ENCODE peak calls at places on chromosomes 6 and 20, in eight cellular contexts. One of them, this sample, is unnamed.

GRCh38 chr6:31354248-31354647 is 2.7 kb downstream of the HLA-B start:
- DNase-seq in adrenal gland: no peak
- DNase-seq in ovary: no peak
- DNase-seq in heart left ventricle: no peak
- DNase-seq in right lobe of liver: no peak
- DNase-seq in spleen: no peak
- DNase-seq in transverse colon: no peak
- DNase-seq in esophagus squamous epithelium: no peak
- DNase-seq in this sample: no peak

GRCh38 chr6:168374051-168374502 is 54.5 kb upstream of the DACT2 start:
- DNase-seq in heart left ventricle: no peak
- DNase-seq in ovary: peak
- DNase-seq in spleen: peak
- DNase-seq in adrenal gland: no peak
- DNase-seq in transverse colon: no peak
- DNase-seq in esophagus squamous epithelium: no peak
- DNase-seq in right lobe of liver: no peak
- DNase-seq in this sample: peak

GRCh38 chr6:80287112-80287511 is 180.6 kb downstream of the BCKDHB start:
- DNase-seq in transverse colon: no peak
- DNase-seq in spleen: no peak
- DNase-seq in esophagus squamous epithelium: no peak
- DNase-seq in heart left ventricle: no peak
- DNase-seq in ovary: no peak
- DNase-seq in right lobe of liver: no peak
- DNase-seq in adrenal gland: no peak
- DNase-seq in this sample: no peak

GRCh38 chr6:151763938-151764680 is 43.4 kb upstream of the ESR1 start:
- DNase-seq in right lobe of liver: peak
- DNase-seq in adrenal gland: peak
- DNase-seq in spleen: peak
- DNase-seq in ovary: peak
- DNase-seq in transverse colon: peak
- DNase-seq in heart left ventricle: peak
- DNase-seq in esophagus squamous epithelium: no peak
- DNase-seq in this sample: peak

GRCh38 chr20:59007758-59008511 is 881 bp upstream of the CTSZ start:
- DNase-seq in heart left ventricle: peak
- DNase-seq in right lobe of liver: peak
- DNase-seq in adrenal gland: peak
- DNase-seq in ovary: no peak
- DNase-seq in transverse colon: peak
- DNase-seq in esophagus squamous epithelium: peak
- DNase-seq in spleen: peak
- DNase-seq in this sample: peak

GRCh38 chr20:36199293-36200257 is 36.7 kb upstream of the AAR2 start:
- DNase-seq in adrenal gland: peak
- DNase-seq in ovary: peak
- DNase-seq in transverse colon: peak
- DNase-seq in right lobe of liver: peak
- DNase-seq in heart left ventricle: peak
- DNase-seq in esophagus squamous epithelium: no peak
- DNase-seq in spleen: peak
- DNase-seq in this sample: peak

GRCh38 chr20:36238153-36238552 is 1.9 kb downstream of the AAR2 start:
- DNase-seq in heart left ventricle: no peak
- DNase-seq in esophagus squamous epithelium: no peak
- DNase-seq in adrenal gland: no peak
- DNase-seq in spleen: no peak
- DNase-seq in ovary: no peak
- DNase-seq in right lobe of liver: no peak
- DNase-seq in transverse colon: no peak
- DNase-seq in this sample: no peak

GRCh38 chr6:127484207-127484858 is 25.1 kb upstream of the KIAA0408 start:
- DNase-seq in spleen: no peak
- DNase-seq in ovary: no peak
- DNase-seq in right lobe of liver: no peak
- DNase-seq in esophagus squamous epithelium: no peak
- DNase-seq in heart left ventricle: no peak
- DNase-seq in transverse colon: no peak
- DNase-seq in adrenal gland: no peak
- DNase-seq in this sample: no peak

GRCh38 chr6:3687847-3688246 is 63.7 kb downstream of the PXDC1 start:
- DNase-seq in esophagus squamous epithelium: no peak
- DNase-seq in transverse colon: no peak
- DNase-seq in ovary: no peak
- DNase-seq in heart left ventricle: no peak
- DNase-seq in adrenal gland: no peak
- DNase-seq in right lobe of liver: no peak
- DNase-seq in spleen: no peak
- DNase-seq in this sample: no peak

GRCh38 chr20:32036716-32037355 is 15.2 kb upstream of the HCK start:
- DNase-seq in transverse colon: no peak
- DNase-seq in esophagus squamous epithelium: no peak
- DNase-seq in adrenal gland: no peak
- DNase-seq in heart left ventricle: no peak
- DNase-seq in right lobe of liver: no peak
- DNase-seq in ovary: no peak
- DNase-seq in spleen: no peak
- DNase-seq in this sample: no peak

GRCh38 chr20:36238760-36239159 is 2.5 kb downstream of the AAR2 start:
- DNase-seq in right lobe of liver: no peak
- DNase-seq in ovary: no peak
- DNase-seq in heart left ventricle: no peak
- DNase-seq in adrenal gland: no peak
- DNase-seq in transverse colon: no peak
- DNase-seq in esophagus squamous epithelium: no peak
- DNase-seq in spleen: no peak
- DNase-seq in this sample: no peak

GRCh38 chr6:44696099-44696498 is 308.6 kb downstream of the CDC5L start:
- DNase-seq in right lobe of liver: no peak
- DNase-seq in adrenal gland: no peak
- DNase-seq in ovary: no peak
- DNase-seq in transverse colon: no peak
- DNase-seq in spleen: no peak
- DNase-seq in heart left ventricle: no peak
- DNase-seq in esophagus squamous epithelium: no peak
- DNase-seq in this sample: no peak

GRCh38 chr20:46215913-46216707 is 92.2 kb downstream of the CDH22 start:
- DNase-seq in right lobe of liver: no peak
- DNase-seq in esophagus squamous epithelium: no peak
- DNase-seq in spleen: no peak
- DNase-seq in heart left ventricle: peak
- DNase-seq in ovary: no peak
- DNase-seq in transverse colon: no peak
- DNase-seq in adrenal gland: peak
- DNase-seq in this sample: no peak

GRCh38 chr6:136593748-136594490 is 43.7 kb upstream of the MAP7 start:
- DNase-seq in ovary: no peak
- DNase-seq in spleen: no peak
- DNase-seq in transverse colon: peak
- DNase-seq in right lobe of liver: no peak
- DNase-seq in heart left ventricle: no peak
- DNase-seq in adrenal gland: peak
- DNase-seq in esophagus squamous epithelium: peak
- DNase-seq in this sample: no peak

GRCh38 chr6:82843291-82843885 is 222.3 kb downstream of the UBE3D start:
- DNase-seq in right lobe of liver: no peak
- DNase-seq in transverse colon: no peak
- DNase-seq in esophagus squamous epithelium: no peak
- DNase-seq in spleen: no peak
- DNase-seq in ovary: no peak
- DNase-seq in adrenal gland: no peak
- DNase-seq in heart left ventricle: no peak
- DNase-seq in this sample: no peak

GRCh38 chr6:2865270-2866182 is 23.9 kb upstream of the SERPINB1 start:
- DNase-seq in adrenal gland: no peak
- DNase-seq in ovary: no peak
- DNase-seq in transverse colon: no peak
- DNase-seq in esophagus squamous epithelium: no peak
- DNase-seq in heart left ventricle: no peak
- DNase-seq in spleen: no peak
- DNase-seq in right lobe of liver: no peak
- DNase-seq in this sample: no peak

GRCh38 chr20:38222231-38222922 is 38.2 kb downstream of the KIAA1755 start:
- DNase-seq in spleen: peak
- DNase-seq in transverse colon: peak
- DNase-seq in heart left ventricle: peak
- DNase-seq in esophagus squamous epithelium: no peak
- DNase-seq in right lobe of liver: peak
- DNase-seq in ovary: peak
- DNase-seq in adrenal gland: peak
- DNase-seq in this sample: peak

GRCh38 chr6:156107514-156108150 is 652.0 kb upstream of the NOX3 start:
- DNase-seq in transverse colon: no peak
- DNase-seq in heart left ventricle: no peak
- DNase-seq in right lobe of liver: no peak
- DNase-seq in ovary: no peak
- DNase-seq in adrenal gland: no peak
- DNase-seq in esophagus squamous epithelium: no peak
- DNase-seq in spleen: no peak
- DNase-seq in this sample: no peak

GRCh38 chr6:14729186-14729871 is 516.5 kb upstream of the JARID2 start:
- DNase-seq in ovary: no peak
- DNase-seq in transverse colon: no peak
- DNase-seq in esophagus squamous epithelium: no peak
- DNase-seq in spleen: no peak
- DNase-seq in adrenal gland: no peak
- DNase-seq in heart left ventricle: no peak
- DNase-seq in right lobe of liver: no peak
- DNase-seq in this sample: no peak

GRCh38 chr6:14724546-14724945 is 521.3 kb upstream of the JARID2 start:
- DNase-seq in adrenal gland: no peak
- DNase-seq in spleen: no peak
- DNase-seq in transverse colon: no peak
- DNase-seq in ovary: no peak
- DNase-seq in heart left ventricle: no peak
- DNase-seq in esophagus squamous epithelium: no peak
- DNase-seq in right lobe of liver: no peak
- DNase-seq in this sample: no peak

GRCh38 chr6:14728396-14729024 is 517.4 kb upstream of the JARID2 start:
- DNase-seq in ovary: peak
- DNase-seq in spleen: peak
- DNase-seq in adrenal gland: peak
- DNase-seq in transverse colon: peak
- DNase-seq in heart left ventricle: peak
- DNase-seq in right lobe of liver: no peak
- DNase-seq in esophagus squamous epithelium: no peak
- DNase-seq in this sample: peak

GRCh38 chr6:14727494-14728395 is 518.1 kb upstream of the JARID2 start:
- DNase-seq in spleen: no peak
- DNase-seq in ovary: no peak
- DNase-seq in adrenal gland: peak
- DNase-seq in right lobe of liver: no peak
- DNase-seq in heart left ventricle: no peak
- DNase-seq in transverse colon: no peak
- DNase-seq in esophagus squamous epithelium: no peak
- DNase-seq in this sample: no peak

GRCh38 chr6:14726816-14727493 is 518.9 kb upstream of the JARID2 start:
- DNase-seq in heart left ventricle: no peak
- DNase-seq in esophagus squamous epithelium: no peak
- DNase-seq in spleen: no peak
- DNase-seq in adrenal gland: no peak
- DNase-seq in ovary: no peak
- DNase-seq in transverse colon: no peak
- DNase-seq in right lobe of liver: no peak
- DNase-seq in this sample: no peak
- H3K27ac ChIP-seq in heart left ventricle: no peak
- H3K27ac ChIP-seq in esophagus squamous epithelium: no peak
- H3K27ac ChIP-seq in spleen: peak
- H3K27ac ChIP-seq in adrenal gland: no peak
- H3K27ac ChIP-seq in ovary: no peak
- H3K27ac ChIP-seq in transverse colon: no peak
- H3K27ac ChIP-seq in right lobe of liver: no peak
- H3K27ac ChIP-seq in this sample: no peak

GRCh38 chr6:109690740-109691687 is at the start of the genes AK9 and FIG4:
- DNase-seq in adrenal gland: peak
- DNase-seq in esophagus squamous epithelium: peak
- DNase-seq in transverse colon: peak
- DNase-seq in spleen: peak
- DNase-seq in right lobe of liver: peak
- DNase-seq in ovary: peak
- DNase-seq in heart left ventricle: peak
- DNase-seq in this sample: peak
- TF ChIP-seq POLR2A in adrenal gland: peak
- TF ChIP-seq POLR2A in esophagus squamous epithelium: peak
- TF ChIP-seq POLR2A in transverse colon: peak
- TF ChIP-seq POLR2A in spleen: peak
- TF ChIP-seq POLR2A in right lobe of liver: peak
- TF ChIP-seq POLR2A in ovary: peak
- TF ChIP-seq POLR2A in heart left ventricle: no peak
- TF ChIP-seq POLR2A in this sample: peak

DNA sequence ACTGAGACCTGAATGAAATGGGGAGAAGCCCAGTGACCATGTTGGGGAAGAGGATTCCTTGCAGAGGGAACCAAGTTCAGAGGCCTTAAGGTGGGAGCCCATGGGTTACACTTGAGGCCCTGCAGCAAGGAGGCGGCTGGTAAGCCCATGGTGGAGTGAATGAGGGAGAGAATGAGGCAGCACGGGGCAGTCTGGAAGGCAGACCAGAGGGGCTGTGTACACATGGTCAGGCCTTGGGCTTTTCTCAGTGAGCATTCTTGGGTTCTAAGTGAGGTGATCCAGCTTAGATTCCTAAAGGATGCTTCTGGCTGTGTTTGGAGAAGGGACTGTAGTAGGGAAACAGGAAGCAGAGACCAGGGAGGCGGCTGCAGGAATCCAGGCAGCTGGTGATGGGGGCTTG is 19.0 kb downstream of the RNF114 start:
- DNase-seq in heart left ventricle: no peak
- DNase-seq in esophagus squamous epithelium: no peak
- DNase-seq in adrenal gland: no peak
- DNase-seq in transverse colon: no peak
- DNase-seq in ovary: no peak
- DNase-seq in right lobe of liver: no peak
- DNase-seq in spleen: peak
- DNase-seq in this sample: no peak
- H3K27ac ChIP-seq in heart left ventricle: no peak
- H3K27ac ChIP-seq in esophagus squamous epithelium: no peak
- H3K27ac ChIP-seq in adrenal gland: no peak
- H3K27ac ChIP-seq in transverse colon: no peak
- H3K27ac ChIP-seq in ovary: no peak
- H3K27ac ChIP-seq in right lobe of liver: no peak
- H3K27ac ChIP-seq in spleen: no peak
- H3K27ac ChIP-seq in this sample: no peak

DNA sequence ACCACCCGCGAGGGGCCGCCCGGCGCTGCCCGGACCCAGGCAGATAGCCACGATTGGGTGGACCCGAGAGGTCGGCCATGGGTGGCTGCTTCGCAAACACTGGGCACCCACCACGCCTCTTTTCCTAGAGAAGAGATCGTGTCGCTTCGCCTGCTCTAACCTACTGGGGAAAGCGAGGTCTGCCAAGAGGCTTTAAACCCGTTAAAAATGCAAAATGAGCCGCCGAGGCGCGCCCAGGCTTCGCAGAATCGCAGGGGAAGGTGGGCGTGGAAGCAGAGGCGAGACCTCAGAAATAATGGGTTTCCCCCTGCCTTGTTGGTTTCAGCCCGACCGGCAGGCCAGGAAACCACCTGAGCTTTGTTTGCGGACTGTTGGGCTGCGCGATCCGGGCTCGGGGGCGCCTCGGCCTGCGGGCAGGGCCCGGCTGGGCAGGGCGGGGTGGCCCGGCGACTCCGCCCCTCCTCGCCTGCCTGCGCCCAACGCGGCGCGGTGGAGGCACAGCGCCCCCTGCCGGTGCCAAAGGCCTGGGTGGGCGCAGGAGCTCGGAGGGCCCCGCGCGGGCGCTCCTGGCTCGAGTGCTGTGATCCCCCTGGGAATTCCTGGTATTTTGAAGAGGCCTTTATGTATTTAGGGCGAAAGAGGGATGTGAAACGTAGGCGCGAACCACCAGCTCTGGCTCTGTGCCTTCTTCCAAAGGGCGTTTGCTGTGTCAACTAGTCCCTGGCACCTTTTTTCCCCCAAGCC is 1.6 kb downstream of the MARCKS start:
- DNase-seq in ovary: peak
- DNase-seq in esophagus squamous epithelium: peak
- DNase-seq in spleen: peak
- DNase-seq in heart left ventricle: peak
- DNase-seq in transverse colon: peak
- DNase-seq in right lobe of liver: peak
- DNase-seq in adrenal gland: peak
- DNase-seq in this sample: peak
- TF ChIP-seq POLR2A in ovary: peak
- TF ChIP-seq POLR2A in esophagus squamous epithelium: peak
- TF ChIP-seq POLR2A in spleen: peak
- TF ChIP-seq POLR2A in heart left ventricle: no peak
- TF ChIP-seq POLR2A in transverse colon: peak
- TF ChIP-seq POLR2A in right lobe of liver: peak
- TF ChIP-seq POLR2A in adrenal gland: peak
- TF ChIP-seq POLR2A in this sample: peak